ENCODE peak calls at places on chromosomes 11 and 22, in six cellular contexts. I is right atrium auricular region; N is CD8-positive, alpha-beta memory T cell; X is CD4-positive, alpha-beta memory T cell; Q is adrenal gland; B is neural progenitor cell. U is an unnamed sample.

GRCh38 chr22:30968015-30968923 is at the start of gene MORC2:
- DNase-seq in I (peak; percentile 59), N (no peak), X (no peak), Q (peak; percentile 71), B (no peak), U (no peak)

GRCh38 chr11:86940122-86940777 is 14.9 kb downstream of the FZD4 start:
- DNase-seq in I (no peak), N (no peak), X (no peak), Q (peak; percentile 79), B (no peak), U (peak; percentile 82)

GRCh38 chr11:69335010-69335409 is 41.1 kb downstream of the MYEOV start:
- DNase-seq in I (peak; percentile 38), N (no peak), X (no peak), Q (no peak), B (no peak), U (no peak)

GRCh38 chr11:113831314-113831713 is 44.1 kb downstream of the USP28 start:
- DNase-seq in I (no peak), N (no peak), X (no peak), Q (no peak), B (no peak), U (no peak)

GRCh38 chr11:108912587-108912986 is 247.7 kb downstream of the DDX10 start:
- DNase-seq in I (no peak), N (no peak), X (no peak), Q (no peak), B (no peak), U (no peak)

GRCh38 chr11:14336507-14337503 is 22.2 kb downstream of the RRAS2 start:
- DNase-seq in I (no peak), N (no peak), X (no peak), Q (no peak), B (no peak), U (no peak)

GRCh38 chr11:128643661-128644060 is 50.2 kb upstream of the FLI1 start:
- DNase-seq in I (no peak), N (no peak), X (no peak), Q (no peak), B (peak; percentile 35), U (no peak)

GRCh38 chr11:95512682-95513081 is 276.9 kb downstream of the FAM76B start:
- DNase-seq in I (peak; percentile 74), N (no peak), X (no peak), Q (peak; percentile 84), B (no peak), U (peak; percentile 55)

GRCh38 chr22:19927696-19928095 is 13.9 kb upstream of the COMT start:
- DNase-seq in I (no peak), N (no peak), X (no peak), Q (no peak), B (no peak), U (peak; percentile 4)

GRCh38 chr11:114738954-114739353 is 60.6 kb downstream of the NXPE2 start:
- DNase-seq in I (no peak), N (no peak), X (no peak), Q (peak; percentile 37), B (peak; percentile 71), U (no peak)

GRCh38 chr22:35470903-35471321 is 69.7 kb upstream of the RASD2 start:
- DNase-seq in I (no peak), N (no peak), X (no peak), Q (no peak), B (no peak), U (no peak)

GRCh38 chr11:68081691-68082090 is 39.5 kb downstream of the CHKA start:
- DNase-seq in I (no peak), N (no peak), X (no peak), Q (no peak), B (no peak), U (no peak)

GRCh38 chr22:30270841-30271240 is 4.2 kb upstream of the OSM start:
- DNase-seq in I (peak; percentile 80), N (no peak), X (no peak), Q (peak; percentile 68), B (no peak), U (peak; percentile 72)

GRCh38 chr11:126491092-126491491 is 135.6 kb downstream of the ST3GAL4 start:
- DNase-seq in I (no peak), N (no peak), X (no peak), Q (no peak), B (no peak), U (no peak)

GRCh38 chr11:46855863-46856262 is 9.8 kb upstream of the CKAP5 start:
- DNase-seq in I (no peak), N (no peak), X (no peak), Q (no peak), B (no peak), U (no peak)

GRCh38 chr11:27456140-27456801 is 16.3 kb downstream of the LGR4 start:
- DNase-seq in I (no peak), N (no peak), X (no peak), Q (no peak), B (no peak), U (no peak)

GRCh38 chr11:111460340-111460739 is 51.8 kb downstream of the BTG4 start:
- DNase-seq in I (no peak), N (no peak), X (no peak), Q (no peak), B (no peak), U (no peak)

GRCh38 chr11:17651681-17652080 is 67.7 kb upstream of the MYOD1 start:
- DNase-seq in I (no peak), N (no peak), X (no peak), Q (no peak), B (no peak), U (no peak)

GRCh38 chr22:39097098-39098020 is at the start of gene APOBEC3H:
- DNase-seq in I (no peak), N (peak; percentile 37), X (peak; percentile 63), Q (peak; percentile 26), B (no peak), U (no peak)

GRCh38 chr11:29310706-29311342 is 706.0 kb downstream of the KCNA4 start:
- DNase-seq in I (no peak), N (no peak), X (no peak), Q (no peak), B (no peak), U (no peak)

GRCh38 chr11:117146521-117146920 is 2.4 kb downstream of the PAFAH1B2 start:
- DNase-seq in I (no peak), N (no peak), X (no peak), Q (peak; percentile 60), B (no peak), U (no peak)

GRCh38 chr11:114260483-114260882 is 35.7 kb upstream of the NNMT start:
- DNase-seq in I (no peak), N (no peak), X (no peak), Q (no peak), B (no peak), U (no peak)

DNA sequence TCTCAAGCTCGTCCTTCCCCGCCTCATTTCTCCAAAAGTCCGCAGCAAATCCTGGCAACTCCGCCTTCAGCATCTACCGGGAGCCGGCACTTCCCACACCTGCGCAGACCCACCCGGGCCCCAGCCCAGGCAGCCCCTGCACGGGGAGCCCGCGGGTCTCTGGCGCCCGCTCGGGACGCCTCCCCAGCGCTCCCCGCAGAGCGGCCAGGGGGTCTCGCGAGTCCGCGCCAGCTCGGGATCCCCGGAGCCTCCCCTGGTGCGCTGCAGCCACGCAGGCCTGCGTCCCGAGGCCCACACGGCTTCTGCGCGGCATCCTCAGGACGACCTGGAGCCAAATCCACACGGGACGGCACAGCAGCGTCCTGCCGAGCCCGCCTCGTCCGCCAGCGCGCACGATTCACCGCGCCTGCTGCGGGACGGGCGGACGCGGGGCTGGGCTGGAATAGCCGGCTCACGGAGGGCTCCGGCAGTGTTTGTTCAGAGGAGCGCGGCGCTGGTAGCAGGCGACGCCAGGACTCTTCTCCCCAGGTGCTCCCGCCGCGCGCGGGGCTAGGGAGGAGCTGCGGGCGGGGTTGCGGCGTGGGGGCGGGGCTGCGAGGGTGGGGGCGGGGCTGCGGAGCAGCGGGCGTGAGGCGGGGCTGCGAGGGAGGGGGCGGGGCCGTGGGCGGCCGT is 810 bp upstream of the PHRF1 start:
- DNase-seq in I (peak; percentile 62), N (no peak), X (peak; percentile 38), Q (no peak), B (peak; percentile 96), U (no peak)
- H3K4me3 ChIP-seq in I (peak overlapping the region; percentile 68), N (peak overlapping the region; percentile 55), X (peak overlapping the region; percentile 70), Q (peak overlapping the region; percentile 48), B (peak overlapping the region; percentile 67), U (peak overlapping the region; percentile 31)

DNA sequence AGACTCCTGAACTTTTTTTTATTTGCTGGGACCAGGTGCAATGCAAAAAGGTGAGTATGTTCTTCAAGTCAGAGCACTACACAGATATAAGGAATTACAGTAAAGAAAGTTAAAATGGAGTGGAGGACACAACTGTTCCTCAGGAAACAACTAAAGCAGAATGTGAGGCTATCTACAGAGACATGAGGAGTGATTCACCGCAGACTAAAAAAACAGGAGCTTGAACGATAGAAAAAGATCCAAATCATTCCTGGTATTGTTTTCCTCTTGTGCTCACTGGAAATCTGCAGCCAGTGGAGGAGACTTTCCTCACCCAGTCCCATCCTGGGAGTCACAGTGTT is 106.2 kb downstream of the ABTB2 start:
- DNase-seq in I (no peak), N (no peak), X (no peak), Q (no peak), B (no peak), U (no peak)
- H3K27ac ChIP-seq in I (peak overlapping the region; percentile 90), N (no peak overlapping the region), X (no peak overlapping the region), Q (peak overlapping the region; percentile 59), B (no peak overlapping the region), U (peak overlapping the region; percentile 15)

GRCh38 chr11:1847006-1847735 is 5.7 kb upstream of the LSP1 start:
- DNase-seq in I (no peak), N (no peak), X (no peak), Q (no peak), B (no peak), U (no peak)

GRCh38 chr11:1848640-1849265 is 4.1 kb upstream of the LSP1 start:
- DNase-seq in I (no peak), N (no peak), X (no peak), Q (peak; percentile 80), B (no peak), U (no peak)

GRCh38 chr11:1845571-1846452 is 7.0 kb downstream of the TNNI2 start:
- DNase-seq in I (no peak), N (peak; percentile 63), X (peak; percentile 50), Q (peak; percentile 68), B (no peak), U (no peak)

GRCh38 chr11:1846453-1846932 is 6.4 kb upstream of the LSP1 start:
- DNase-seq in I (no peak), N (no peak), X (peak; percentile 7), Q (no peak), B (no peak), U (no peak)

DNA sequence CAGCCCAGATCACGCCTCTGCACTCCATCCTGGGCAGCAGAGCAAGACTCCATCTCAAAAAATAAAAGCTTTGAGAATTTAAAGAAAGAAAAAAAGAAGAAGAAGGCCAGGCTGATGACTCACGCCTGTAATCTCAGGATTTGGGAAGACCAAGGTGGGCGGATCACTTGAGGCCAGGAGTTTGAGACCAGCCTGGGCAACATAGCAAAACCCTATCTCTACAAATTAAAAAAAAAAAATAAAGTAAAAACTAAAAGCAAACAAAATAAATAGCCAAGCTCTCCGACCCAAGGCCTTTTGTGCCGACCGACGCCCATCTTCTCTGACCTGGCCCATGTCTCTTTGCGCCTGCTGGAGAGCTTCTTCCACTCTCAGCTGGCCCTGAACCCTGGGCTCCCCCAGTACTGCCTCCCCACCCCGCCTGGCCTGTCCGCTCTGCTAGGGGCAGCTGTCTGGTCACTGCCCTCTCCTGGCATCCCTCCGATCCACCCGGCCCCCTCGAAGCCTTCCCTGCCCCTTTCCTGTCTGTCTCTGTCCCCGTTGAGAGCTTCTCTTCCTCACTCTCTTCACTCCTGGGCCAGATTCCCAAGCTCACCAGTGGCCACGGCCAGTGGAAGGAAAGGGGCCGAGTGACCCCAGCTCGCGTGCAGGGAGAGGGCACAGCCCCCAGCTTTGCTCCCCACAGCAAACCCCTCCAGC is 4.8 kb upstream of the LSP1 start:
- DNase-seq in I (no peak), N (no peak), X (no peak), Q (peak; percentile 74), B (no peak), U (no peak)
- H3K4me1 ChIP-seq in I (peaks cover 17% of the 10 kb centered on the region), N (peaks cover 85% of the 10 kb centered on the region), X (peaks cover 87% of the 10 kb centered on the region), Q (peaks cover 61% of the 10 kb centered on the region), B (no peaks in the 10 kb centered on the region), U (no peaks in the 10 kb centered on the region)

GRCh38 chr11:115926601-115927000 is 422.4 kb upstream of the CADM1 start:
- DNase-seq in I (no peak), N (no peak), X (no peak), Q (no peak), B (no peak), U (no peak)
- H3K4me3 ChIP-seq in I (no peak overlapping the region), N (no peak overlapping the region), X (no peak overlapping the region), Q (no peak overlapping the region), B (no peak overlapping the region), U (no peak overlapping the region)

U was measured in right cardiac atrium.